ENCODE peak calls at places on chromosomes 5 and 9, in eight cellular contexts. V, A, M, B, Z, D, T and L are unnamed samples.

GRCh38 chr5:39092581-39093350 is 18.6 kb upstream of the RICTOR start:
- DNase-seq in B (no peak), Z (no peak), V (no peak), D (no peak), A (no peak), T (peak), M (no peak), L (no peak)

GRCh38 chr9:124452326-124452725 is 2.1 kb downstream of the ADGRD2 start:
- DNase-seq in Z (no peak), A (no peak), T (no peak), V (no peak), D (no peak), B (no peak), M (no peak), L (no peak)

GRCh38 chr5:157166164-157166493 is at the start of gene GARIN3:
- DNase-seq in A (no peak), M (no peak), Z (no peak), V (no peak), B (no peak), D (no peak), T (no peak), L (no peak)

GRCh38 chr9:107455461-107456155 is 34.0 kb downstream of the KLF4 start:
- DNase-seq in D (no peak), A (no peak), M (no peak), V (no peak), Z (no peak), B (no peak), T (no peak), L (no peak)

GRCh38 chr5:152817311-152817710 is 412.2 kb upstream of the NMUR2 start:
- DNase-seq in V (no peak), Z (no peak), M (no peak), D (no peak), B (no peak), A (no peak), T (no peak), L (no peak)

GRCh38 chr5:76958976-76959767 is 6.3 kb downstream of the CRHBP start:
- DNase-seq in Z (no peak), B (no peak), M (no peak), V (no peak), D (no peak), A (peak), T (peak), L (no peak)

GRCh38 chr5:38916802-38917201 is 71.0 kb downstream of the OSMR start:
- DNase-seq in Z (no peak), D (no peak), V (no peak), M (no peak), B (no peak), T (no peak), A (no peak), L (no peak)

GRCh38 chr9:25543806-25544205 is 134.4 kb downstream of the TUSC1 start:
- DNase-seq in B (no peak), V (no peak), T (no peak), A (no peak), M (no peak), Z (no peak), D (no peak), L (no peak)

GRCh38 chr9:114401344-114401743 is 13.6 kb upstream of the AKNA start:
- DNase-seq in V (peak), A (no peak), Z (no peak), M (no peak), B (no peak), T (no peak), D (no peak), L (no peak)